ENCODE peak calls at places on chromosomes 11 and 22, in nine cellular contexts. Q is suprapubic skin, E is epithelial cell of proximal tubule, H is thoracic aorta, D is astrocyte of the spinal cord, F is mucosa of descending colon, U is heart right ventricle, Y is A549, N is pancreas. I is an unnamed sample.

GRCh38 chr11:85949798-85950197 is 94.6 kb downstream of the CCDC83 start:
- DNase-seq in Q (no peak), Y (no peak), U (no peak), F (no peak), H (no peak), E (no peak), D (no peak), N (no peak), I (no peak)

GRCh38 chr11:119481667-119482400 is 58.9 kb upstream of the THY1 start:
- DNase-seq in E (no peak), F (no peak), D (no peak), N (peak), Q (peak), Y (no peak), U (no peak), H (no peak), I (peak)

GRCh38 chr11:27861706-27862430 is 161.6 kb upstream of the BDNF start:
- DNase-seq in D (peak), Q (no peak), F (no peak), Y (peak), N (no peak), U (no peak), H (no peak), E (peak), I (no peak)

GRCh38 chr11:71269603-71270511 is 17.5 kb upstream of the SHANK2 start:
- DNase-seq in D (peak), Q (no peak), F (no peak), Y (no peak), U (no peak), N (no peak), E (no peak), H (no peak), I (no peak)

GRCh38 chr22:37803195-37803635 is 4.5 kb upstream of the GCAT start:
- DNase-seq in N (no peak), H (no peak), F (peak), E (no peak), Q (no peak), U (no peak), Y (no peak), D (no peak), I (peak)

GRCh38 chr11:93747122-93747521 is 5.7 kb downstream of the C11orf54 start:
- DNase-seq in Q (no peak), Y (no peak), N (no peak), H (no peak), E (no peak), U (no peak), D (no peak), F (no peak), I (no peak)

GRCh38 chr11:128692750-128693578 is 908 bp upstream of the FLI1 start:
- DNase-seq in D (peak), H (no peak), Q (peak), Y (peak), E (no peak), U (peak), F (no peak), N (no peak), I (peak)

GRCh38 chr11:73759520-73760065 is 1.3 kb downstream of the RAB6A start:
- DNase-seq in F (no peak), E (no peak), Q (no peak), D (peak), Y (peak), N (no peak), U (no peak), H (no peak), I (no peak)

GRCh38 chr11:101723371-101723770 is 139.6 kb upstream of the TRPC6 start:
- DNase-seq in H (no peak), N (no peak), D (no peak), U (no peak), Y (no peak), E (no peak), Q (no peak), F (no peak), I (no peak)

GRCh38 chr22:27270818-27271510 is 530.6 kb downstream of the MN1 start:
- DNase-seq in Y (no peak), E (no peak), F (no peak), D (no peak), U (peak), N (no peak), Q (no peak), H (no peak), I (no peak)

GRCh38 chr22:46934746-46935491 is 172.5 kb downstream of the TBC1D22A start:
- DNase-seq in N (peak), D (peak), E (peak), U (no peak), F (peak), Y (peak), Q (no peak), H (no peak), I (no peak)

GRCh38 chr11:36427079-36427478 is 83.0 kb downstream of the TRAF6 start:
- DNase-seq in H (no peak), Q (no peak), E (no peak), N (no peak), U (no peak), D (no peak), Y (no peak), F (peak), I (no peak)

GRCh38 chr11:79501688-79502087 is 60.9 kb upstream of the TENM4 start:
- DNase-seq in Y (no peak), H (no peak), F (no peak), U (no peak), D (no peak), Q (no peak), N (no peak), E (no peak), I (no peak)

GRCh38 chr11:20049231-20049630 is 111.0 kb downstream of the DBX1 start:
- DNase-seq in H (no peak), F (no peak), E (no peak), D (no peak), Q (no peak), N (no peak), U (peak), Y (no peak), I (no peak)

GRCh38 chr11:99351620-99352019 is 330.9 kb downstream of the CNTN5 start:
- DNase-seq in E (no peak), N (no peak), Q (no peak), U (no peak), H (no peak), Y (no peak), F (no peak), D (peak), I (no peak)

GRCh38 chr11:79437274-79437980 is 3.4 kb downstream of the TENM4 start:
- DNase-seq in E (no peak), N (peak), D (peak), H (peak), F (peak), Q (peak), Y (no peak), U (peak), I (peak)

GRCh38 chr11:109027851-109028250 is 363.0 kb downstream of the DDX10 start:
- DNase-seq in Y (peak), E (peak), N (no peak), D (no peak), F (no peak), U (no peak), Q (no peak), H (no peak), I (no peak)

GRCh38 chr11:121328967-121329653 is 36.5 kb downstream of the SC5D start:
- DNase-seq in N (no peak), H (no peak), U (no peak), F (no peak), E (no peak), D (no peak), Q (no peak), Y (no peak), I (no peak)
- TF ChIP-seq CTCF in N (no peak), H (no peak), U (no peak), F (no peak), E (no peak), D (no peak), Q (no peak), Y (no peak), I (no peak)

DNA sequence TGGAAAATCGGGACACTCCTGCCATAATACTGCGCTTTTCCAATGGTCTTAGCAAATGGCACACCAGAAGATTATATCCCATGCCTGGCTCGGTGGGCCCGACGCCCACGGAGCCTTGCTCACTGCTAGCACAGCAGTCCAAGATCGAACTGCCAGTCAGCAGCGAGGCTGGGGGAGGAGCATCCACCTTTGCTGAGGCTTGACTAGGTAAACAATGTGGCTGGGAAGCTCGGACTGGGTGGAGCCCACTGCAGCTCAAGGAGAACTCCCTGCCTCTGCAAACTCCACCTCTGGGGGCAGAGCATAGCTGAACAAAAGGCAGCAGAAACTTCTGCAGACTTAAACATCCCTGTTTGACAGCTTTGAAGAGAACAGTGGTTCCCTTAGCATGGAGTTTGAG is 15.6 kb downstream of the PTH start:
- DNase-seq in U (no peak), H (no peak), F (peak), D (no peak), Q (no peak), E (no peak), Y (peak), N (no peak), I (no peak)
- TF ChIP-seq CTCF in U (no peak), H (no peak), F (no peak), D (no peak), Q (no peak), E (no peak), Y (no peak), N (no peak), I (no peak)

GRCh38 chr11:1437500-1437899 is 47.8 kb downstream of the BRSK2 start:
- DNase-seq in N (peak), E (no peak), F (no peak), Y (peak), U (peak), H (no peak), Q (no peak), D (peak), I (no peak)

GRCh38 chr11:1438967-1439330 is 47.6 kb downstream of the MOB2 start:
- DNase-seq in E (no peak), N (no peak), H (no peak), Q (no peak), D (no peak), U (no peak), F (no peak), Y (no peak), I (no peak)

GRCh38 chr11:1440066-1440465 is 46.5 kb downstream of the MOB2 start:
- DNase-seq in F (no peak), N (no peak), E (no peak), D (no peak), Q (no peak), Y (no peak), H (no peak), U (no peak), I (no peak)

GRCh38 chr11:1439341-1439740 is 47.2 kb downstream of the MOB2 start:
- DNase-seq in F (no peak), U (no peak), H (no peak), N (no peak), Q (no peak), D (no peak), Y (no peak), E (no peak), I (no peak)

DNA sequence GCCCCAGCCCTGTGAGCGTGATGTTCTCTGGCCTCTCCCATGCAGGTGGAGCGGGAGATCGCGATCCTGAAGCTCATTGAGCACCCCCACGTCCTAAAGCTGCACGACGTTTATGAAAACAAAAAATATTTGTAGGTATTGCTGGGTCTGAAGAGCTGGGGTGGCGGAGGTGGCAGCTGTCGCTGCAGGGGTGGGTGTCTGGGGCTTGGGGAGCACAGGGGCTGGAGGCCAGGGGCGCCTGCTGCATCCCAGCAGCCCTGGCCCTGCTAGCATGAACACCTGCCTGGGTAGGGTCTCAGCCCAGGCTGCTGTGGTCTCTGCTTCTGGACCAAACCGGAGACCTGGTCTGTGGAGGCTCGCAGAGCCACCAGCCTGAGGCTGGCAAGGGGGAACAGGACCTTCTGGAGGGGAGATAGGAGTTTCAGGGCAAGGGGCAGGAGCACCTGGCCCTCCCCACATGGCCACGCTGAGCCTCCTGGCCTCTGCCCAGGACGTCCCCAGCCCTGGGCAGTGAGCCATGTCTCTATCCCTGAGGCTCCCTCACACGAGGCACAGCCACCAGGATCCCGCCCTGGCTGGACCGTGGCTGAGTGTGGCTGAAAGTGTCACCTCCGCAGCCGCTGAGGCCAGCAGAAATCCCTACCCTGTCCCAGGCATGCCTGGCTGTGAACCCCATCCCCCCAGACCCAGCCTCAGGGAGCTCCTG is 48.2 kb downstream of the MOB2 start:
- DNase-seq in Y (no peak), F (no peak), H (no peak), N (no peak), U (no peak), E (no peak), D (no peak), Q (no peak), I (no peak)
- TF ChIP-seq CTCF in Y (no peak), F (no peak), H (no peak), N (no peak), U (no peak), E (no peak), D (no peak), Q (no peak), I (no peak)

GRCh38 chr22:36027960-36028645 is 521 bp downstream of the RBFOX2 start:
- DNase-seq in Y (no peak), Q (peak), D (peak), H (no peak), U (peak), N (no peak), E (no peak), F (peak), I (no peak)

GRCh38 chr22:36026741-36027140 is 1.9 kb downstream of the RBFOX2 start:
- DNase-seq in D (peak), Y (no peak), Q (no peak), U (no peak), N (no peak), F (no peak), H (no peak), E (no peak), I (no peak)

GRCh38 chr22:36028646-36029405 is at the start of gene RBFOX2:
- DNase-seq in U (peak), Y (peak), F (peak), H (peak), N (peak), D (peak), Q (peak), E (no peak), I (peak)

GRCh38 chr22:36027579-36027959 is 1.1 kb downstream of the RBFOX2 start:
- DNase-seq in U (peak), Y (no peak), N (peak), D (no peak), F (peak), E (no peak), H (no peak), Q (peak), I (peak)

GRCh38 chr22:36029406-36029755 is 757 bp upstream of the RBFOX2 start:
- DNase-seq in E (no peak), D (no peak), F (no peak), Q (no peak), H (no peak), U (no peak), N (no peak), Y (no peak), I (no peak)
- TF ChIP-seq CTCF in E (no peak), D (no peak), F (no peak), Q (no peak), H (no peak), U (no peak), N (no peak), Y (no peak), I (no peak)

GRCh38 chr11:8309862-8310261 is 46.2 kb upstream of the LMO1 start:
- DNase-seq in N (no peak), H (no peak), Y (peak), E (no peak), F (no peak), U (no peak), Q (peak), D (no peak), I (no peak)
- TF ChIP-seq CTCF in N (peak), H (no peak), Y (no peak), E (peak), F (no peak), U (peak), Q (peak), D (no peak), I (peak)

GRCh38 chr11:29447821-29448220 is 569.0 kb downstream of the KCNA4 start:
- DNase-seq in Q (no peak), D (no peak), E (no peak), F (no peak), N (no peak), Y (no peak), U (no peak), H (no peak), I (no peak)

GRCh38 chr11:29449280-29450074 is 567.4 kb downstream of the KCNA4 start:
- DNase-seq in N (no peak), E (no peak), U (no peak), D (no peak), Q (no peak), Y (no peak), F (no peak), H (no peak), I (no peak)

GRCh38 chr11:29452131-29452530 is 564.7 kb downstream of the KCNA4 start:
- DNase-seq in N (no peak), D (peak), F (no peak), Q (no peak), E (peak), H (no peak), U (no peak), Y (no peak), I (no peak)

GRCh38 chr11:29446132-29446531 is 570.7 kb downstream of the KCNA4 start:
- DNase-seq in Q (no peak), F (no peak), N (no peak), D (no peak), H (no peak), U (no peak), Y (no peak), E (no peak), I (no peak)

DNA sequence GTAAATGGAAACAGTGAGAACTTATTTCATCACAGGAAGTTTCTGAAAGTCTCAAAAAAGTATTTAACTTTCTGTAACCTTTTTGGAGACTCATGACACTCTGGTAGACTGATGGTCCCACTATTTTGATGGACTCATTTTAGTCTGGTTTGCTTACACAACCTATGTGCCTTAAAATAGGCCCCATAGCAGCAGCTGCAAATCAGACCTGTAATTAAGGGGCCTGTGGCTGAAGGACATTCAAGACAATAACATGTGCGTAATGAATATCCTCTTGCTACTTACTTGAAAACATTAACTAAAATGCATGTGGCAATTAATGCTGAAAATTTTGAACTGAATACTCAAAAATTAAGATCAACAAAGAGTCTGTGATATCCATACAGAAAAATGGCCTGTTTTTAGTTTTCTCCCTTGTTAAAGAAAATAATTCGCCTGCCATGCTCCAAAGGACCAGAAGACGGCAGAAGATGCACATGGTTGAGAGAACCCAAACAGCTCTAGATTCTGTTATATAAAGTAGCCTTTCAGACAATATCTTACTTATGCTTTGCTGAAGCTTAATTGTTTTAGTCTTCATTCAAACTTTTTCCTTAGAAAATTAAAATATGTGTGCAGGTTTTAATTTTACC is 568.5 kb downstream of the KCNA4 start:
- DNase-seq in Y (peak), E (no peak), N (no peak), H (no peak), D (peak), F (no peak), U (no peak), Q (no peak), I (peak)
- TF ChIP-seq CTCF in Y (peak), E (peak), N (no peak), H (no peak), D (peak), F (no peak), U (peak), Q (peak), I (peak)

GRCh38 chr11:117819096-117820040 is 5.2 kb downstream of the FXYD2 start:
- DNase-seq in Y (peak), Q (no peak), N (peak), H (no peak), E (no peak), F (peak), U (peak), D (peak), I (peak)
- TF ChIP-seq CTCF in Y (peak), Q (no peak), N (peak), H (no peak), E (peak), F (peak), U (peak), D (peak), I (peak)

GRCh38 chr11:63535734-63536133 is 874 bp upstream of the PLAAT4 start:
- DNase-seq in N (no peak), F (no peak), E (no peak), H (no peak), U (no peak), Q (no peak), D (no peak), Y (no peak), I (no peak)
- TF ChIP-seq CTCF in N (no peak), F (no peak), E (no peak), H (no peak), U (no peak), Q (no peak), D (no peak), Y (no peak), I (no peak)

GRCh38 chr22:21094911-21095772 is 49.4 kb downstream of the LRRC74B start:
- DNase-seq in E (no peak), F (no peak), U (no peak), H (no peak), Y (no peak), D (no peak), Q (no peak), N (no peak), I (no peak)

GRCh38 chr22:21095773-21096107 is 50.0 kb downstream of the LRRC74B start:
- DNase-seq in N (no peak), U (no peak), Q (no peak), D (no peak), Y (no peak), E (no peak), H (no peak), F (no peak), I (no peak)

GRCh38 chr22:21100149-21101032 is 54.6 kb downstream of the LRRC74B start:
- DNase-seq in Q (no peak), Y (no peak), H (no peak), E (no peak), D (no peak), U (no peak), N (no peak), F (no peak), I (no peak)

GRCh38 chr22:21099578-21099977 is 53.8 kb downstream of the LRRC74B start:
- DNase-seq in Y (no peak), E (no peak), N (no peak), U (no peak), H (no peak), F (no peak), D (no peak), Q (no peak), I (no peak)

DNA sequence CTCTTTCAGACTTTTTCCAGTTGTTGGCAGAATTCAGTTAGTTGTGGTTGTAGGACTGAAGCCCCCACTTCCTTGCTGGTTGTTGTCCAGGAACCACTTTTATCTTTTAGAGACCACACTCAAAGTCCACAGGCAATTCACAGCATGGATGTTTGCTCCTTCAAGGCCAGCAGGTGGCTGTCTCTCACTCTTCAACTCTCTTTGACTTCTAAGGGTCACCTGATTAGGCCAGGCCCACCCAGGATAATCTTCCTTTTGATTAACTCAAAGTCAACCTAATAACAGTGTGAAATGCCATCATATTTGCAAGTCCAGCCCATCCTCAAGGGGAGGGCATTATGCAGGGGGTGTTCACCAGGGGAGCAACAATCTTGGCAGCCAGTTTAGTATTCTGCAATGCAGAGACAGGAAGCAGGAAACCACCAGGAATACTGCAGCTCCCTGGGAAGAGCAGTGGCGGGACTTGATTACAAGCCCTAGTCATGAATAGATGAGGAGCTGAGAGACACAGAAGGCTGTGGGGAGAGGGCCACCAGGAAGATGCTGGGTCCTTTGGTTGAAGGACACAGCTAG is 52.4 kb downstream of the LRRC74B start:
- DNase-seq in Q (no peak), E (no peak), F (no peak), U (no peak), Y (peak), H (no peak), D (no peak), N (no peak), I (no peak)
- TF ChIP-seq CTCF in Q (no peak), E (peak), F (no peak), U (no peak), Y (no peak), H (no peak), D (no peak), N (no peak), I (no peak)

GRCh38 chr11:118449316-118449918 is 13.1 kb downstream of the KMT2A start:
- DNase-seq in F (no peak), U (no peak), N (no peak), D (no peak), H (no peak), Q (no peak), Y (no peak), E (no peak), I (no peak)
- TF ChIP-seq CTCF in F (no peak), U (no peak), N (no peak), D (no peak), H (no peak), Q (no peak), Y (no peak), E (no peak), I (no peak)